ENCODE peak calls at places on chromosomes 2 and 18, in eight cellular contexts. Q is hypothalamus; V is stimulated activated CD4-positive, alpha-beta T cell treated with anti-CD3 and anti-CD28 coated beads, Interleukin-2, amount 100 ng/mL, for 4 hours; Z is coronary artery; T is fibroblast of lung; O is hepatocyte; B is stimulated activated effector memory CD8-positive, alpha-beta T cell treated with anti-CD3 and anti-CD28 coated beads, Interleukin-12 subunit alpha, Interleukin-12 subunit beta, amount 100 ng/mL, for 72 hours; K is GF-D8. F is an unnamed sample.

GRCh38 chr18:2657788-2658458 is 2.4 kb downstream of the SMCHD1 start:
- DNase-seq in O (peak; percentile 81), V (no peak), Q (no peak), B (no peak), K (peak; percentile 77), Z (no peak), T (peak; percentile 86), F (no peak)

GRCh38 chr18:65955747-65956146 is 204.9 kb downstream of the CDH7 start:
- DNase-seq in T (no peak), Q (no peak), B (no peak), Z (no peak), O (no peak), V (no peak), K (no peak), F (no peak)

GRCh38 chr2:95071856-95072255 is 46.3 kb downstream of the MAL start:
- DNase-seq in T (no peak), K (no peak), O (no peak), B (no peak), Q (no peak), V (no peak), Z (no peak), F (no peak)

GRCh38 chr2:763766-764525 is 86.7 kb upstream of the TMEM18 start:
- DNase-seq in Q (no peak), T (no peak), Z (no peak), K (no peak), V (no peak), O (no peak), B (no peak), F (no peak)

GRCh38 chr2:202104286-202104870 is 31.3 kb downstream of the KIAA2012 start:
- DNase-seq in Q (no peak), Z (no peak), V (no peak), T (peak; percentile 50), K (no peak), B (peak; percentile 77), O (peak; percentile 65), F (peak; percentile 16)

GRCh38 chr2:137957033-137957432 is 7.2 kb upstream of the HNMT start:
- DNase-seq in K (no peak), B (no peak), Q (no peak), Z (no peak), V (no peak), T (peak; percentile 96), O (no peak), F (no peak)

GRCh38 chr18:74541703-74542555 is 7.6 kb downstream of the CNDP1 start:
- DNase-seq in O (peak; percentile 69), K (no peak), Z (peak; percentile 16), B (no peak), V (no peak), T (no peak), Q (peak; percentile 53), F (no peak)

GRCh38 chr18:25093131-25093530 is 258.8 kb downstream of the ZNF521 start:
- DNase-seq in Z (no peak), V (no peak), O (no peak), Q (no peak), B (no peak), T (no peak), K (no peak), F (no peak)

GRCh38 chr2:72887836-72888437 is 729 bp downstream of the SPR start:
- DNase-seq in Z (peak; percentile 94), Q (peak; percentile 55), T (peak; percentile 81), V (peak; percentile 26), O (peak; percentile 94), B (peak; percentile 77), K (peak; percentile 40), F (peak; percentile 46)

GRCh38 chr2:101751276-101751675 is 53.8 kb downstream of the MAP4K4 start:
- DNase-seq in O (no peak), T (no peak), B (no peak), V (no peak), Q (no peak), Z (no peak), K (no peak), F (no peak)

GRCh38 chr2:163774862-163775261 is 39.1 kb upstream of the FIGN start:
- DNase-seq in O (peak; percentile 26), T (peak; percentile 97), B (no peak), V (no peak), Z (no peak), K (no peak), Q (no peak), F (no peak)

GRCh38 chr2:203811491-203812221 is 55.9 kb upstream of the CTLA4 start:
- DNase-seq in Q (no peak), B (peak; percentile 85), K (no peak), V (peak; percentile 69), O (peak; percentile 61), Z (peak; percentile 81), T (peak; percentile 96), F (no peak)

GRCh38 chr2:232013701-232014353 is 52.3 kb downstream of the DIS3L2 start:
- DNase-seq in Z (no peak), Q (no peak), O (peak; percentile 10), B (no peak), V (no peak), K (peak; percentile 70), T (peak; percentile 96), F (no peak)

GRCh38 chr18:70243545-70243944 is 38.1 kb upstream of the RTTN start:
- DNase-seq in K (no peak), Z (no peak), Q (no peak), O (no peak), B (no peak), V (no peak), T (peak; percentile 13), F (no peak)